ENCODE peak calls at places on chromosome 11, in seven cellular contexts. A is cardiac fibroblast, J is fibroblast of lung, D is dorsolateral prefrontal cortex, F is nephron progenitor cell, G is D721Med, N is MM.1S. L is an unnamed sample.

GRCh38 chr11:551131-551530 is 9.4 kb downstream of the LMNTD2 start:
- DNase-seq in J (no peak), A (no peak), G (no peak), N (no peak), F (no peak), D (no peak), L (no peak)

GRCh38 chr11:27514076-27514475 is 7.5 kb upstream of the LIN7C start:
- DNase-seq in J (no peak), D (no peak), A (no peak), G (no peak), F (no peak), N (no peak), L (no peak)

GRCh38 chr11:116294630-116295029 is 478.2 kb downstream of the BUD13 start:
- DNase-seq in A (no peak), G (no peak), J (no peak), F (no peak), N (no peak), D (no peak), L (no peak)

GRCh38 chr11:44680982-44681597 is 45.7 kb upstream of the TSPAN18 start:
- DNase-seq in A (peak; percentile 10), J (no peak), F (no peak), D (no peak), N (peak; percentile 67), G (no peak), L (no peak)

GRCh38 chr11:117903505-117904382 is 25.5 kb downstream of the TMPRSS13 start:
- DNase-seq in N (no peak), J (no peak), A (no peak), D (no peak), F (no peak), G (no peak), L (no peak)

GRCh38 chr11:119340335-119341221 is at the start of gene C1QTNF5:
- DNase-seq in G (no peak), N (no peak), F (peak; percentile 57), A (peak; percentile 95), J (peak; percentile 83), D (no peak), L (peak; percentile 84)

GRCh38 chr11:44572884-44573283 is 7.4 kb downstream of the CD82 start:
- DNase-seq in G (no peak), D (peak; percentile 35), F (no peak), A (no peak), N (no peak), J (no peak), L (peak; percentile 75)

GRCh38 chr11:75563978-75564552 is 2.0 kb downstream of the SERPINH1 start:
- DNase-seq in G (no peak), F (peak; percentile 78), J (peak; percentile 85), A (peak; percentile 92), D (no peak), N (no peak), L (no peak)

GRCh38 chr11:28315440-28315839 is 207.3 kb downstream of the METTL15 start:
- DNase-seq in A (no peak), J (no peak), D (no peak), G (no peak), N (no peak), F (no peak), L (no peak)

GRCh38 chr11:129785383-129786111 is 30.1 kb upstream of the TMEM45B start:
- DNase-seq in A (peak; percentile 43), J (peak; percentile 14), D (no peak), G (no peak), F (no peak), N (no peak), L (no peak)

GRCh38 chr11:86210898-86211297 is 33.7 kb upstream of the EED start:
- DNase-seq in J (no peak), D (no peak), N (no peak), F (no peak), G (no peak), A (no peak), L (no peak)

GRCh38 chr11:86218125-86219081 is 26.1 kb upstream of the EED start:
- DNase-seq in F (peak; percentile 65), A (peak; percentile 85), N (peak; percentile 74), J (peak; percentile 81), D (peak; percentile 66), G (peak; percentile 61), L (no peak)

GRCh38 chr11:86211619-86212018 is 32.9 kb upstream of the EED start:
- DNase-seq in N (no peak), A (no peak), F (no peak), G (no peak), D (no peak), J (no peak), L (no peak)

GRCh38 chr11:86212212-86212611 is 32.3 kb upstream of the EED start:
- DNase-seq in J (no peak), N (no peak), F (no peak), G (no peak), A (no peak), D (no peak), L (no peak)

DNA sequence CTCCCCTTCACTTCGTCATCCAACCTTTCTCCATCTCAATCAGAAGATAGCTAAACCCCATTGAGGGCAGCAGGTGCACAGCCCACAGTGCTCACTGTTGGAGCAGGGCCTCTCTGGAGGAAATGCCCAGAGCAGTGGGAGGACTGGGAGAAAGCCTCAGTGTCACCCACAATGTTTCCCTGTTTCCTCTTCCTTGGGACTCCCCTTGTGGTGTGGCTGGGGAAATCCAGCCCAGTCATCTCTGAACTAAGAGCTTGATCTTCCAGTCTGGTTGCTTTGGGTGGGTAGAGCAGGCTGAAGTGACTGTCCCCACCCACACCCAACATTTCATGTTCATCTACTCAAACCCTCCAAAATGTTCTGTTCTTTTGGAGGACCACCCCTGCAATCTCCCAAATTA is 29.8 kb upstream of the EED start:
- DNase-seq in G (no peak), D (no peak), J (no peak), A (no peak), N (no peak), F (no peak), L (no peak)
- TF ChIP-seq CTCF in G (no peak), D (no peak), J (no peak), A (peak; percentile 26), N (no peak), F (no peak), L (peak; percentile 23)

GRCh38 chr11:64803163-64803845 is at the start of gene MAP4K2:
- DNase-seq in A (peak; percentile 88), D (peak; percentile 77), F (peak; percentile 93), N (peak; percentile 86), G (peak; percentile 94), J (peak; percentile 82), L (no peak)

GRCh38 chr11:64805481-64805880 is 2.5 kb upstream of the MAP4K2 start:
- DNase-seq in N (no peak), J (no peak), D (no peak), A (no peak), F (no peak), G (no peak), L (no peak)

GRCh38 chr11:64803846-64804345 is 882 bp upstream of the MAP4K2 start:
- DNase-seq in A (no peak), N (no peak), G (no peak), F (no peak), D (no peak), J (no peak), L (no peak)

GRCh38 chr11:64802370-64803162 is 448 bp downstream of the MAP4K2 start:
- DNase-seq in D (no peak), G (no peak), F (no peak), J (no peak), A (no peak), N (no peak), L (no peak)

DNA sequence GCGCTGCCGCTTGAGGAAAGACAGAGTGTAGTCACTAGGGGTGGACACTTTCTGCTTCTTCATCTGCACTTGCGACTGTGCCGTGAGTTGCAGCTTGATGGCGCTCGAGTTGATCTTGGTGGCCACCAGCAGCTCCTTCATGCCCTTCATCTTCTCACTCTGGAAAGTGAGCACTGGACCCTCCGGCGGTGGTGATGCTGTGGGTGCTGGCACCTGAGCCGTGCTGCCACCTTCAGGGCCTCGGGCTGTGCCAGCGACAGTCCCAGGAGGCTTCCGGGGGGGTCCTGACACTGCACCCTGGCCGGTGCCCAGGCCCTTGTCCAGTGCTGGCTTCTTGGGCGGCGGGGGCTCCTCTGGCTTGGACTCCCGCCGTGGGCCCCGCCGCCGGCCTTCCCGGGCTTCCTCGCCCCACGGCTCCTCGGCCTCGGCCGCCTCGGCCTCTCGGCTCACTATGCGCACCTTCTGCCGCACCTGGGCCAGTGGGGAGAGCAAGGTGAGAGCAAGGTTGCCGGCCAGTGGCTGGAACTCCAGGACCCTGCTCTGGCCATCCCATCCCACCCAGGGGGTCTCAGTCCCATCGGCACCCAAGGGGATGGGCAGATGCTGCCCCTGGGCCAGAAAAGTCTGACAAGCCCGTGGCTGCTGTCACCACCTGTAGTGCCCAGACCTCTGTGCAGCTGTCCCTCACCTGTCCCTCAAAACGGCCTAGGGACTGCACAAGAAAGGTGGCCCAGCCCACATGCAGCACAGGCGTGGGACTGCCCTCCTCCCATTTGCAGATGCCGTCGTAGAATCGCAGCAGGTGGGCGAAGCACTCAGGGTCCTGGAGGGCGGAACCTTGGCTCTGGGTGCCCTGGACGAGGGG is 1.6 kb upstream of the MAP4K2 start:
- DNase-seq in J (no peak), D (no peak), N (no peak), A (no peak), F (no peak), G (no peak), L (no peak)
- TF ChIP-seq CTCF in J (no peak), D (no peak), N (no peak), A (no peak), F (no peak), G (no peak), L (no peak)

DNA sequence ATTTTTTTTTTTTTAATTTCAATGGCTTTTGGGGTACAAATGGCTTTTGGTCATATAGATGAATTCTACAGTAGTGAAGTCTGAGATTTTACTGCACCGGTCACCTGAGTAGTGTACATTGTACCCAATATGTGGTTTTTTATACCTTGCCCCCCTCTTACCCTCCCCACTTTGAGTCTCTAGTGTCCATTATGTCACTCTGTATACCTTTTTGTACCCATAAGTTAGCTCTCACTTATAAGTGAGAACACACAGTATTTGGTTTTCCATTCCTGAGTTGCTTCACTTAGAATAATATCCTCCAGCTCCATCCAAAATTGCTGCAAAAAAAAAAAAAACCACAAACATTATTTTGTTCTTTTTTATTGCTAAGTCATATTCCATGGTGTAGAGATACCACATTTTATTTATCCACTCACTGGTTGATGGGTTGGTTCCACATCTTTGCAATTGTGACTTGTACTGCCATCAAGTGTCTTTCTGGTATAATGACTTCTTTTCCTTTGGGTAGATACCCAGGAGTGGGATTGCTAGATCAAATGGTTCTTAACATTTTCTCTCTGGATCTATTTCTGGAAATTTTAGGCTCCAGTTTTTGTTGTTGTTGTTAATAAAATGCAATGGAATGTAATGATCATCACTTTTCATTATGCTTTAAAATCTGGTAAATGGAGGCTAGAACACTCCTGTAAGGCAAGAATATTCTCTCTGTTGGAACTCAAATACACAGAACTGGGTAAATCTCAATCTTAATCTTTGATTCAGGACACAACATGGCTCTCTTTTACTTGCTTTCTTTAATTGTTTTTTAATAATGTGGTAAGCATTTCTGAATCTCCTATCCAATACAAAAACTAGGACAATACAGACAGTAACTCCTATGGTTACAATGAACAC is 10.3 kb downstream of the NEAT1 start:
- DNase-seq in A (peak; percentile 71), G (no peak), N (peak; percentile 37), D (no peak), F (no peak), J (peak; percentile 68), L (no peak)
- TF ChIP-seq CTCF in A (no peak), G (peak; percentile 41), N (peak; percentile 37), D (peak; percentile 39), F (no peak), J (peak; percentile 14), L (peak; percentile 78)

GRCh38 chr11:128021304-128022006 is 565.9 kb downstream of the ETS1 start:
- DNase-seq in G (no peak), A (peak; percentile 41), N (no peak), F (peak; percentile 48), D (no peak), J (peak; percentile 31), L (no peak)
- TF ChIP-seq CTCF in G (peak; percentile 62), A (peak; percentile 51), N (peak; percentile 10), F (peak; percentile 64), D (peak; percentile 21), J (peak; percentile 39), L (peak; percentile 81)

GRCh38 chr11:43327987-43328386 is 16.2 kb downstream of the API5 start:
- DNase-seq in F (no peak), J (peak; percentile 93), N (no peak), G (no peak), A (peak; percentile 88), D (no peak), L (no peak)
- TF ChIP-seq CTCF in F (no peak), J (no peak), N (no peak), G (no peak), A (no peak), D (no peak), L (no peak)